ENCODE peak calls at places on chromosomes 5 and 9, in seven cellular contexts. P, Q, M, D, Y, X and Z are unnamed samples.

GRCh38 chr5:149423287-149424268 is 44.5 kb upstream of the IL17B start:
- DNase-seq in P (peak), Q (peak), M (peak), D (no peak), Y (peak), X (peak), Z (no peak)

GRCh38 chr5:138141734-138142133 is 2.5 kb upstream of the NME5 start:
- DNase-seq in P (no peak), Q (no peak), M (no peak), D (no peak), Y (no peak), X (no peak), Z (no peak)

GRCh38 chr5:59791131-59791485 is 102.4 kb downstream of the PDE4D start:
- DNase-seq in P (no peak), Q (no peak), M (no peak), D (no peak), Y (no peak), X (no peak), Z (no peak)

GRCh38 chr9:84404095-84404686 is 63.6 kb upstream of the SLC28A3 start:
- DNase-seq in P (no peak), Q (no peak), M (no peak), D (no peak), Y (no peak), X (peak), Z (no peak)

GRCh38 chr5:138282918-138283742 is 8.7 kb upstream of the GFRA3 start:
- DNase-seq in P (no peak), Q (peak), M (peak), D (no peak), Y (peak), X (peak), Z (peak)

GRCh38 chr9:4290427-4290837 is 9.4 kb downstream of the GLIS3 start:
- DNase-seq in P (no peak), Q (no peak), M (no peak), D (no peak), Y (no peak), X (no peak), Z (no peak)

GRCh38 chr9:16704096-16704488 is 166.4 kb downstream of the BNC2 start:
- DNase-seq in P (no peak), Q (no peak), M (no peak), D (no peak), Y (no peak), X (no peak), Z (no peak)

GRCh38 chr9:106880863-106881262 is 17.9 kb downstream of the ZNF462 start:
- DNase-seq in P (no peak), Q (peak), M (no peak), D (no peak), Y (peak), X (no peak), Z (peak)

GRCh38 chr9:137670391-137671195 is 51.8 kb downstream of the EHMT1 start:
- DNase-seq in P (no peak), Q (no peak), M (peak), D (no peak), Y (peak), X (no peak), Z (no peak)

GRCh38 chr5:96657068-96657467 is 5.1 kb upstream of the CAST start:
- DNase-seq in P (no peak), Q (peak), M (no peak), D (no peak), Y (peak), X (peak), Z (peak)

GRCh38 chr5:124660229-124661093 is 86.0 kb downstream of the ZNF608 start:
- DNase-seq in P (no peak), Q (peak), M (no peak), D (no peak), Y (no peak), X (peak), Z (no peak)

GRCh38 chr9:86099695-86100364 is 472 bp upstream of the GOLM1 start:
- DNase-seq in P (peak), Q (peak), M (no peak), D (no peak), Y (peak), X (peak), Z (peak)

GRCh38 chr9:42388846-42389245 is 205.4 kb downstream of the SPATA31A6 start:
- DNase-seq in P (no peak), Q (no peak), M (no peak), D (no peak), Y (no peak), X (no peak), Z (no peak)

GRCh38 chr5:140596364-140596763 is 31.7 kb downstream of the SLC35A4 start:
- DNase-seq in P (peak), Q (peak), M (no peak), D (no peak), Y (peak), X (peak), Z (peak)

GRCh38 chr9:102309379-102309778 is 570.9 kb upstream of the GRIN3A start:
- DNase-seq in P (no peak), Q (no peak), M (no peak), D (no peak), Y (no peak), X (no peak), Z (no peak)

GRCh38 chr9:121282309-121283071 is 14.5 kb downstream of the GSN start:
- DNase-seq in P (peak), Q (peak), M (no peak), D (no peak), Y (peak), X (no peak), Z (peak)

GRCh38 chr5:126753227-126753626 is 23.7 kb upstream of the LMNB1 start:
- DNase-seq in P (no peak), Q (no peak), M (no peak), D (no peak), Y (no peak), X (no peak), Z (no peak)
- TF ChIP-seq CTCF in P (no peak), Q (no peak), M (no peak), D (no peak), Y (no peak), X (no peak), Z (no peak)

GRCh38 chr5:10513501-10514442 is 50.1 kb upstream of the ANKRD33B start:
- DNase-seq in P (no peak), Q (peak), M (no peak), D (no peak), Y (no peak), X (peak), Z (peak)
- H3K4me3 ChIP-seq in P (no peak), Q (no peak), M (no peak), D (no peak), Y (no peak), X (no peak), Z (no peak)

GRCh38 chr5:171627936-171628335 is 157.7 kb upstream of the SMIM23 start:
- DNase-seq in P (no peak), Q (no peak), M (no peak), D (no peak), Y (no peak), X (no peak), Z (no peak)

GRCh38 chr5:171630670-171631065 is 154.9 kb upstream of the SMIM23 start:
- DNase-seq in P (no peak), Q (no peak), M (no peak), D (no peak), Y (no peak), X (no peak), Z (no peak)

GRCh38 chr5:171628344-171628743 is 157.3 kb upstream of the SMIM23 start:
- DNase-seq in P (no peak), Q (no peak), M (no peak), D (no peak), Y (no peak), X (no peak), Z (peak)

GRCh38 chr5:171630047-171630669 is 155.5 kb upstream of the SMIM23 start:
- DNase-seq in P (no peak), Q (peak), M (peak), D (no peak), Y (no peak), X (peak), Z (peak)

GRCh38 chr5:171629221-171630005 is 156.2 kb upstream of the SMIM23 start:
- DNase-seq in P (no peak), Q (no peak), M (no peak), D (no peak), Y (no peak), X (peak), Z (peak)
- TF ChIP-seq CTCF in P (no peak), Q (peak), M (no peak), D (no peak), Y (no peak), X (peak), Z (peak)

GRCh38 chr9:112925058-112925641 is 34.5 kb upstream of the SLC46A2 start:
- DNase-seq in P (no peak), Q (peak), M (peak), D (no peak), Y (no peak), X (peak), Z (peak)
- H3K4me3 ChIP-seq in P (no peak), Q (no peak), M (no peak), D (no peak), Y (no peak), X (no peak), Z (no peak)

GRCh38 chr5:7816535-7816901 is 34.4 kb downstream of the CFAP90 start:
- DNase-seq in P (no peak), Q (no peak), M (no peak), D (no peak), Y (no peak), X (no peak), Z (no peak)
- TF ChIP-seq CTCF in P (no peak), Q (no peak), M (no peak), D (no peak), Y (no peak), X (no peak), Z (no peak)

DNA sequence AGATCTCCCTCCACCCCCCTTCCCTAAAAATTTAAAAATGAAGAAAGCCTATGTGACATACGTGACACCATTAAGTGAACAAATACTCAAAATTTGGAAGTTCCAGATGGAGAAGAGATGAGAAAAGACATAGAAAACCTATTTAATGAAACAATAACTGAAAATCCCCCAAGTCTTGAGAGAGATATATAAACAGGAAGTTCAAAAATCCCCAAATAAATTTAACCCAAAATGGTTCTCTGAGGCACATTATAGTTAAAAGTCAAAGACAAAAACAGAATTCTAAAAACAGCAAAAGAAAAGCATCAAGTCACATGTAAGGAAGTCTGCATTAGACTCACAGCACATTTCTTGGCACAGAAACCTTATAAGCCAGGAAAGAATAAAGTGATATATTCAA is 428.6 kb downstream of the PSAT1 start:
- DNase-seq in P (no peak), Q (no peak), M (no peak), D (no peak), Y (no peak), X (no peak), Z (no peak)
- H3K4me3 ChIP-seq in P (no peak), Q (no peak), M (no peak), D (no peak), Y (no peak), X (no peak), Z (no peak)

DNA sequence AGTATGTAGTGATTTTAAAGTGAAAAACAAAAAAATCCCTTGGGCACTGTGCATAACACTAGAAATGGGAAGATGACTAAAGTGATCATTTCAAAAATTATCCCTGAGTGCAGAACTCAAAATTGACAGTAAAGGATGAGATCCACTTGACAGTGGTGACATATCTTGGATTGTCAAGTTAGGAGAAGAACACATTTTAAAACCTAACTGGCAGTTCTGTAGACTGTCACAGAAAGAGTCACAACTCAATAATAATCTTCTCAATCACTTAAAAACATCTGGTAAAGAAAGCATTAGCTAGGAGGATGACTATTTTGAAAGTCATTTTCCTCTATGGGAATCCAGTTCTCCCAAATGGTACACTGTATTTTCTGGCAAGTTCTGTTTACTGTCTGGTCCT is 127.1 kb downstream of the PIP5K1B start:
- DNase-seq in P (no peak), Q (no peak), M (no peak), D (no peak), Y (no peak), X (no peak), Z (no peak)
- TF ChIP-seq CTCF in P (no peak), Q (no peak), M (no peak), D (no peak), Y (no peak), X (no peak), Z (no peak)

GRCh38 chr9:6449645-6450044 is 36.6 kb downstream of the UHRF2 start:
- DNase-seq in P (no peak), Q (peak), M (no peak), D (no peak), Y (no peak), X (no peak), Z (no peak)

GRCh38 chr9:6444108-6444507 is 31.1 kb downstream of the UHRF2 start:
- DNase-seq in P (no peak), Q (no peak), M (no peak), D (no peak), Y (no peak), X (no peak), Z (no peak)

GRCh38 chr9:6450641-6451375 is 37.8 kb downstream of the UHRF2 start:
- DNase-seq in P (no peak), Q (peak), M (no peak), D (no peak), Y (no peak), X (peak), Z (no peak)

GRCh38 chr9:6443661-6444060 is 30.7 kb downstream of the UHRF2 start:
- DNase-seq in P (no peak), Q (peak), M (no peak), D (no peak), Y (no peak), X (no peak), Z (peak)

DNA sequence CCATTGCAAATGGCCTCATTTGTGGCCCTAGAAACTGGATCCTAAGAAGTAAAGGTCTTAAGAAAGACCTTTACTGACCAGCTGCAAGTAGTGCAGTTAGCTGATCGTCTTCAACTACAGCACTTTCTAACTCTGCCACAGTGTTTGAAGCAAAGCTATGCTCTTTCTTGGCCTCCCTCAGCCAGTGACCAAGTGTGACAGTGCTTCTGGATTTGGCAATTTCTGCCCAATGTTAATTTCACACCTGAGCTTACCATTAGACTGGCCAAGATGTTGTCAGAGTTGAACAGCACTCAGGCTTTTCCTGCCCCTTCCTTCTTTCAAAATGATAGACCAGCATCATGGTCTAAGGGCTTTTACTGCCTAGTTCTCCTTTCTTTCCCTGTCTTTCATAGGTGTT is 36.1 kb downstream of the UHRF2 start:
- DNase-seq in P (no peak), Q (no peak), M (no peak), D (no peak), Y (no peak), X (no peak), Z (no peak)
- H3K4me3 ChIP-seq in P (no peak), Q (no peak), M (no peak), D (no peak), Y (no peak), X (no peak), Z (no peak)

GRCh38 chr5:10364186-10364689 is 10.7 kb downstream of the MARCHF6 start:
- DNase-seq in P (no peak), Q (no peak), M (no peak), D (no peak), Y (no peak), X (no peak), Z (no peak)
- TF ChIP-seq CTCF in P (no peak), Q (no peak), M (peak), D (peak), Y (no peak), X (peak), Z (no peak)